ENCODE peak calls at places on chromosomes 4 and X, in four cellular contexts. One of them, this sample, is unnamed.

GRCh38 chr4:113811329-113811728 is 49.8 kb upstream of the CAMK2D start:
- DNase-seq in activated CD8-positive, alpha-beta memory T cell treated with anti-CD3 and anti-CD28 coated beads, Interleukin-2, amount 50 U/mL, for 48 hours: no peak
- DNase-seq in left ventricle myocardium superior: no peak
- DNase-seq in midbrain: no peak
- DNase-seq in this sample: no peak

GRCh38 chrX:44974462-44974861 is 101.5 kb downstream of the KDM6A start:
- DNase-seq in activated CD8-positive, alpha-beta memory T cell treated with anti-CD3 and anti-CD28 coated beads, Interleukin-2, amount 50 U/mL, for 48 hours: no peak
- DNase-seq in left ventricle myocardium superior: no peak
- DNase-seq in midbrain: no peak
- DNase-seq in this sample: no peak

GRCh38 chr4:10773010-10773409 is 88.4 kb upstream of the CLNK start:
- DNase-seq in activated CD8-positive, alpha-beta memory T cell treated with anti-CD3 and anti-CD28 coated beads, Interleukin-2, amount 50 U/mL, for 48 hours: no peak
- DNase-seq in left ventricle myocardium superior: no peak
- DNase-seq in midbrain: no peak
- DNase-seq in this sample: no peak

GRCh38 chr4:126611900-126612299 is 1020.9 kb upstream of the INTU start:
- DNase-seq in activated CD8-positive, alpha-beta memory T cell treated with anti-CD3 and anti-CD28 coated beads, Interleukin-2, amount 50 U/mL, for 48 hours: no peak
- DNase-seq in left ventricle myocardium superior: no peak
- DNase-seq in midbrain: no peak
- DNase-seq in this sample: no peak

GRCh38 chr4:110540606-110541440 is 64.9 kb downstream of the ENPEP start:
- DNase-seq in activated CD8-positive, alpha-beta memory T cell treated with anti-CD3 and anti-CD28 coated beads, Interleukin-2, amount 50 U/mL, for 48 hours: no peak
- DNase-seq in left ventricle myocardium superior: no peak
- DNase-seq in midbrain: no peak
- DNase-seq in this sample: no peak

GRCh38 chr4:38078590-38079381 is 118.6 kb downstream of the PTTG2 start:
- DNase-seq in activated CD8-positive, alpha-beta memory T cell treated with anti-CD3 and anti-CD28 coated beads, Interleukin-2, amount 50 U/mL, for 48 hours: no peak
- DNase-seq in left ventricle myocardium superior: no peak
- DNase-seq in midbrain: peak; percentile 29
- DNase-seq in this sample: no peak

GRCh38 chr4:185488650-185489049 is 17.1 kb upstream of the CCDC110 start:
- DNase-seq in activated CD8-positive, alpha-beta memory T cell treated with anti-CD3 and anti-CD28 coated beads, Interleukin-2, amount 50 U/mL, for 48 hours: no peak
- DNase-seq in left ventricle myocardium superior: no peak
- DNase-seq in midbrain: no peak
- DNase-seq in this sample: no peak

GRCh38 chr4:126915999-126916625 is 716.6 kb upstream of the INTU start:
- DNase-seq in activated CD8-positive, alpha-beta memory T cell treated with anti-CD3 and anti-CD28 coated beads, Interleukin-2, amount 50 U/mL, for 48 hours: no peak
- DNase-seq in left ventricle myocardium superior: no peak
- DNase-seq in midbrain: no peak
- DNase-seq in this sample: no peak

GRCh38 chrX:1391707-1392375 is at the start of gene SLC25A6:
- DNase-seq in activated CD8-positive, alpha-beta memory T cell treated with anti-CD3 and anti-CD28 coated beads, Interleukin-2, amount 50 U/mL, for 48 hours: peak; percentile 100
- DNase-seq in left ventricle myocardium superior: peak; percentile 100
- DNase-seq in midbrain: no peak
- DNase-seq in this sample: peak; percentile 99

GRCh38 chr4:99815597-99816011 is 1.0 kb upstream of the DAPP1 start:
- DNase-seq in activated CD8-positive, alpha-beta memory T cell treated with anti-CD3 and anti-CD28 coated beads, Interleukin-2, amount 50 U/mL, for 48 hours: no peak
- DNase-seq in left ventricle myocardium superior: no peak
- DNase-seq in midbrain: no peak
- DNase-seq in this sample: no peak

GRCh38 chr4:76690906-76691275 is 207.1 kb downstream of the SOWAHB start:
- DNase-seq in activated CD8-positive, alpha-beta memory T cell treated with anti-CD3 and anti-CD28 coated beads, Interleukin-2, amount 50 U/mL, for 48 hours: no peak
- DNase-seq in left ventricle myocardium superior: no peak
- DNase-seq in midbrain: no peak
- DNase-seq in this sample: no peak

GRCh38 chrX:131763674-131764073 is 219.8 kb downstream of the OR13H1 start:
- DNase-seq in activated CD8-positive, alpha-beta memory T cell treated with anti-CD3 and anti-CD28 coated beads, Interleukin-2, amount 50 U/mL, for 48 hours: no peak
- DNase-seq in left ventricle myocardium superior: no peak
- DNase-seq in midbrain: peak; percentile 88
- DNase-seq in this sample: no peak

GRCh38 chr4:24226667-24227066 is 336.8 kb upstream of the PPARGC1A start:
- DNase-seq in activated CD8-positive, alpha-beta memory T cell treated with anti-CD3 and anti-CD28 coated beads, Interleukin-2, amount 50 U/mL, for 48 hours: no peak
- DNase-seq in left ventricle myocardium superior: no peak
- DNase-seq in midbrain: no peak
- DNase-seq in this sample: no peak

GRCh38 chr4:98519268-98519993 is 139.0 kb downstream of the TSPAN5 start:
- DNase-seq in activated CD8-positive, alpha-beta memory T cell treated with anti-CD3 and anti-CD28 coated beads, Interleukin-2, amount 50 U/mL, for 48 hours: no peak
- DNase-seq in left ventricle myocardium superior: no peak
- DNase-seq in midbrain: no peak
- DNase-seq in this sample: no peak

GRCh38 chr4:57550143-57550542 is 440.0 kb upstream of the IGFBP7 start:
- DNase-seq in activated CD8-positive, alpha-beta memory T cell treated with anti-CD3 and anti-CD28 coated beads, Interleukin-2, amount 50 U/mL, for 48 hours: no peak
- DNase-seq in left ventricle myocardium superior: no peak
- DNase-seq in midbrain: no peak
- DNase-seq in this sample: no peak

GRCh38 chrX:41014776-41015175 is 70.5 kb upstream of the USP9X start:
- DNase-seq in activated CD8-positive, alpha-beta memory T cell treated with anti-CD3 and anti-CD28 coated beads, Interleukin-2, amount 50 U/mL, for 48 hours: no peak
- DNase-seq in left ventricle myocardium superior: no peak
- DNase-seq in midbrain: no peak
- DNase-seq in this sample: no peak